ENCODE peak calls at places on chromosomes 2 and 18, in eight cellular contexts. E is adipocyte; H is Caki2; T is HepG2; B is EL; Q is stimulated activated CD4-positive, alpha-beta T cell treated with anti-CD3 and anti-CD28 coated beads, Interleukin-4, amount 100 ng/mL, for 48 hours; V is endodermal cell; Z is ureter. S is an unnamed sample.

GRCh38 chr2:121454549-121455090 is 76.1 kb upstream of the RNU4ATAC start:
- DNase-seq in Q (no peak), B (no peak), H (no peak), E (peak; percentile 12), T (no peak), V (no peak), Z (no peak), S (no peak)

GRCh38 chr2:182980115-182980514 is 58.1 kb downstream of the NCKAP1 start:
- DNase-seq in V (no peak), Z (no peak), B (peak; percentile 25), H (peak; percentile 37), E (peak; percentile 83), T (peak; percentile 36), Q (no peak), S (no peak)

GRCh38 chr18:58417752-58418151 is 211.1 kb downstream of the ALPK2 start:
- DNase-seq in E (peak; percentile 42), Q (no peak), Z (no peak), T (peak; percentile 65), V (no peak), B (peak; percentile 43), H (no peak), S (no peak)

GRCh38 chr2:209917154-209917771 is 85.2 kb upstream of the RPE start:
- DNase-seq in E (no peak), Z (no peak), H (no peak), B (no peak), Q (no peak), T (no peak), V (no peak), S (no peak)

GRCh38 chr18:42929857-42930256 is 185.6 kb downstream of the RIT2 start:
- DNase-seq in B (no peak), E (no peak), H (no peak), T (no peak), V (peak; percentile 69), Q (no peak), Z (no peak), S (no peak)

GRCh38 chr2:238920601-238921001 is 72.7 kb downstream of the TWIST2 start:
- DNase-seq in B (no peak), Z (no peak), H (no peak), E (no peak), T (no peak), Q (no peak), V (no peak), S (no peak)

GRCh38 chr2:85893428-85894258 is 4.9 kb upstream of the ST3GAL5 start:
- DNase-seq in B (peak; percentile 95), Z (no peak), Q (no peak), E (peak; percentile 71), V (no peak), H (peak; percentile 77), T (no peak), S (no peak)

GRCh38 chr2:230343747-230344146 is 16.8 kb downstream of the SP140L start:
- DNase-seq in B (peak; percentile 33), Q (no peak), T (no peak), V (no peak), Z (no peak), E (no peak), H (no peak), S (no peak)

GRCh38 chr18:50689578-50689977 is 129.7 kb downstream of the MAPK4 start:
- DNase-seq in H (no peak), E (no peak), B (no peak), Q (no peak), Z (no peak), T (no peak), V (no peak), S (no peak)

GRCh38 chr18:12863687-12864086 is 20.4 kb downstream of the PTPN2 start:
- DNase-seq in V (no peak), Q (no peak), E (no peak), Z (no peak), H (no peak), B (no peak), T (no peak), S (no peak)

GRCh38 chr18:31513189-31513907 is 15.4 kb downstream of the DSG2 start:
- DNase-seq in H (peak; percentile 82), E (no peak), V (peak; percentile 59), T (peak; percentile 41), Q (no peak), B (no peak), Z (no peak), S (no peak)

GRCh38 chr2:166382448-166382847 is 6.7 kb upstream of the SCN9A start:
- DNase-seq in H (no peak), B (no peak), V (no peak), T (no peak), E (no peak), Q (no peak), Z (no peak), S (no peak)

GRCh38 chr2:150528861-150529801 is 41.7 kb upstream of the RND3 start:
- DNase-seq in Q (no peak), V (no peak), B (peak; percentile 92), Z (no peak), H (no peak), T (no peak), E (peak; percentile 85), S (no peak)

GRCh38 chr2:65999790-66000189 is 435.1 kb upstream of the MEIS1 start:
- DNase-seq in V (no peak), Z (no peak), Q (no peak), B (no peak), T (no peak), H (no peak), E (no peak), S (no peak)

GRCh38 chr2:69253893-69254292 is 133.1 kb downstream of the GFPT1 start:
- DNase-seq in T (no peak), Q (no peak), H (no peak), Z (no peak), B (peak; percentile 99), E (no peak), V (no peak), S (no peak)

GRCh38 chr2:103656558-103656957 is 894.7 kb downstream of the TMEM182 start:
- DNase-seq in Z (no peak), V (no peak), E (peak; percentile 0), H (peak; percentile 27), Q (no peak), B (no peak), T (no peak), S (no peak)

GRCh38 chr2:128312411-128312810 is 6.3 kb downstream of the HS6ST1 start:
- DNase-seq in Z (no peak), B (no peak), V (no peak), E (no peak), H (no peak), T (no peak), Q (no peak), S (no peak)

GRCh38 chr2:221571391-221572179 is 519 bp downstream of the EPHA4 start:
- DNase-seq in B (peak; percentile 50), Q (peak; percentile 22), E (peak; percentile 77), T (no peak), V (peak; percentile 81), H (no peak), Z (peak; percentile 50), S (no peak)

GRCh38 chr2:234304945-234305344 is 191.9 kb downstream of the ARL4C start:
- DNase-seq in T (no peak), V (peak; percentile 86), Z (no peak), B (peak; percentile 56), Q (no peak), E (peak; percentile 61), H (peak; percentile 39), S (no peak)

GRCh38 chr2:109176489-109176888 is 47.5 kb downstream of the SH3RF3 start:
- DNase-seq in T (no peak), V (no peak), E (no peak), Z (no peak), B (no peak), H (no peak), Q (no peak), S (no peak)

GRCh38 chr2:10844083-10844482 is 31.5 kb upstream of the PDIA6 start:
- DNase-seq in H (peak; percentile 74), Q (no peak), V (peak; percentile 89), E (peak; percentile 80), B (peak; percentile 60), T (no peak), Z (peak; percentile 65), S (no peak)

GRCh38 chr2:110667061-110667460 is 10.8 kb downstream of the BUB1 start:
- DNase-seq in T (no peak), Q (no peak), V (no peak), B (no peak), Z (no peak), E (no peak), H (no peak), S (no peak)

GRCh38 chr2:139411236-139411635 is 631.0 kb upstream of the NXPH2 start:
- DNase-seq in E (no peak), T (no peak), H (no peak), B (no peak), Z (no peak), V (no peak), Q (no peak), S (no peak)

GRCh38 chr2:151063271-151063670 is 198.4 kb downstream of the RBM43 start:
- DNase-seq in Z (no peak), T (no peak), V (no peak), B (peak; percentile 58), Q (no peak), H (no peak), E (peak; percentile 74), S (no peak)

GRCh38 chr2:238945433-238946150 is 97.7 kb downstream of the TWIST2 start:
- DNase-seq in V (peak; percentile 95), B (peak; percentile 48), Q (peak; percentile 7), T (peak; percentile 29), E (peak; percentile 72), H (no peak), Z (peak; percentile 64), S (no peak)

GRCh38 chr18:48948112-48949050 is 2.4 kb downstream of the SMAD7 start:
- DNase-seq in V (peak; percentile 86), H (peak; percentile 62), Q (no peak), E (peak; percentile 84), Z (peak; percentile 78), B (peak; percentile 80), T (peak; percentile 94), S (no peak)

GRCh38 chr2:29744976-29745375 is 176.4 kb downstream of the ALK start:
- DNase-seq in E (no peak), H (no peak), B (no peak), T (no peak), V (no peak), Q (no peak), Z (no peak), S (no peak)

GRCh38 chr2:11430729-11431128 is 35.2 kb downstream of the E2F6 start:
- DNase-seq in H (peak; percentile 25), T (no peak), V (peak; percentile 62), Q (no peak), Z (no peak), B (no peak), E (no peak), S (no peak)

GRCh38 chr2:73176205-73176880 is 26.0 kb upstream of the NOTO start:
- DNase-seq in V (peak; percentile 85), Q (no peak), E (peak; percentile 26), T (peak; percentile 47), H (no peak), Z (no peak), B (peak; percentile 36), S (peak; percentile 68)

GRCh38 chr2:105698820-105699219 is 45.9 kb upstream of the NCK2 start:
- DNase-seq in Q (no peak), V (no peak), B (no peak), Z (no peak), H (no peak), E (no peak), T (no peak), S (no peak)

S was measured in CMK.